ENCODE peak calls at places on chromosomes 16 and 17, in seven cellular contexts. One of them, this sample, is unnamed.
A peak's percentile ranks its signal among the peaks of the same experiment; 100 is the strongest.

GRCh38 chr17:28597606-28598383 is 1.0 kb downstream of the SPAG5 start:
- DNase-seq in K562: peak; percentile 26
- DNase-seq in SK-N-SH: no peak
- DNase-seq in T47D: no peak
- DNase-seq in HepG2: peak; percentile 17
- DNase-seq in GM12878: no peak
- DNase-seq in H1: no peak
- DNase-seq in this sample: no peak

GRCh38 chr17:81028506-81028858 is 6.5 kb upstream of the BAIAP2 start:
- DNase-seq in K562: no peak
- DNase-seq in SK-N-SH: peak; percentile 43
- DNase-seq in T47D: no peak
- DNase-seq in HepG2: no peak
- DNase-seq in GM12878: no peak
- DNase-seq in H1: no peak
- DNase-seq in this sample: no peak

GRCh38 chr17:77569846-77570564 is 388.5 kb upstream of the TNRC6C start:
- DNase-seq in K562: no peak
- DNase-seq in SK-N-SH: no peak
- DNase-seq in T47D: no peak
- DNase-seq in HepG2: no peak
- DNase-seq in GM12878: no peak
- DNase-seq in H1: no peak
- DNase-seq in this sample: no peak

GRCh38 chr16:87824991-87825841 is 44.1 kb downstream of the SLC7A5 start:
- DNase-seq in K562: no peak
- DNase-seq in SK-N-SH: no peak
- DNase-seq in T47D: no peak
- DNase-seq in HepG2: peak; percentile 63
- DNase-seq in GM12878: no peak
- DNase-seq in H1: no peak
- DNase-seq in this sample: no peak

GRCh38 chr17:81706757-81707624 is 3.8 kb downstream of the MRPL12 start:
- DNase-seq in K562: no peak
- DNase-seq in SK-N-SH: no peak
- DNase-seq in T47D: no peak
- DNase-seq in HepG2: no peak
- DNase-seq in GM12878: no peak
- DNase-seq in H1: no peak
- DNase-seq in this sample: no peak

GRCh38 chr17:77372444-77373297 is 231.9 kb downstream of the SEC14L1 start:
- DNase-seq in K562: peak; percentile 89
- DNase-seq in SK-N-SH: peak; percentile 98
- DNase-seq in T47D: no peak
- DNase-seq in HepG2: peak; percentile 94
- DNase-seq in GM12878: no peak
- DNase-seq in H1: peak; percentile 59
- DNase-seq in this sample: no peak

GRCh38 chr16:51968756-51969155 is 578.2 kb downstream of the TOX3 start:
- DNase-seq in K562: no peak
- DNase-seq in SK-N-SH: no peak
- DNase-seq in T47D: no peak
- DNase-seq in HepG2: no peak
- DNase-seq in GM12878: no peak
- DNase-seq in H1: no peak
- DNase-seq in this sample: no peak

GRCh38 chr16:12323007-12323699 is 346.6 kb downstream of the SNX29 start:
- DNase-seq in K562: no peak
- DNase-seq in SK-N-SH: no peak
- DNase-seq in T47D: no peak
- DNase-seq in HepG2: no peak
- DNase-seq in GM12878: peak; percentile 43
- DNase-seq in H1: no peak
- DNase-seq in this sample: no peak

GRCh38 chr17:82751171-82751570 is 694 bp upstream of the TBCD start:
- DNase-seq in K562: no peak
- DNase-seq in SK-N-SH: no peak
- DNase-seq in T47D: no peak
- DNase-seq in HepG2: no peak
- DNase-seq in GM12878: no peak
- DNase-seq in H1: no peak
- DNase-seq in this sample: no peak

GRCh38 chr16:31093132-31093703 is 1.4 kb downstream of the VKORC1 start:
- DNase-seq in K562: peak; percentile 81
- DNase-seq in SK-N-SH: peak; percentile 87
- DNase-seq in T47D: no peak
- DNase-seq in HepG2: peak; percentile 74
- DNase-seq in GM12878: no peak
- DNase-seq in H1: no peak
- DNase-seq in this sample: no peak

GRCh38 chr17:51703364-51704341 is 443.3 kb downstream of the UTP18 start:
- DNase-seq in K562: no peak
- DNase-seq in SK-N-SH: no peak
- DNase-seq in T47D: no peak
- DNase-seq in HepG2: no peak
- DNase-seq in GM12878: no peak
- DNase-seq in H1: no peak
- DNase-seq in this sample: no peak

GRCh38 chr16:28486266-28486665 is 5.6 kb downstream of the CLN3 start:
- DNase-seq in K562: no peak
- DNase-seq in SK-N-SH: no peak
- DNase-seq in T47D: no peak
- DNase-seq in HepG2: no peak
- DNase-seq in GM12878: no peak
- DNase-seq in H1: no peak
- DNase-seq in this sample: no peak

GRCh38 chr17:40498281-40499084 is 2.9 kb downstream of the TNS4 start:
- DNase-seq in K562: no peak
- DNase-seq in SK-N-SH: no peak
- DNase-seq in T47D: no peak
- DNase-seq in HepG2: no peak
- DNase-seq in GM12878: no peak
- DNase-seq in H1: no peak
- DNase-seq in this sample: no peak

GRCh38 chr17:73740370-73740769 is 96.1 kb upstream of the SDK2 start:
- DNase-seq in K562: no peak
- DNase-seq in SK-N-SH: no peak
- DNase-seq in T47D: no peak
- DNase-seq in HepG2: no peak
- DNase-seq in GM12878: no peak
- DNase-seq in H1: no peak
- DNase-seq in this sample: no peak

GRCh38 chr16:55138298-55138697 is 185.7 kb upstream of the IRX6 start:
- DNase-seq in K562: no peak
- DNase-seq in SK-N-SH: no peak
- DNase-seq in T47D: no peak
- DNase-seq in HepG2: peak; percentile 46
- DNase-seq in GM12878: no peak
- DNase-seq in H1: no peak
- DNase-seq in this sample: no peak

GRCh38 chr16:88560722-88561484 is 9.3 kb upstream of the ZC3H18 start:
- DNase-seq in K562: peak; percentile 77
- DNase-seq in SK-N-SH: no peak
- DNase-seq in T47D: no peak
- DNase-seq in HepG2: peak; percentile 44
- DNase-seq in GM12878: no peak
- DNase-seq in H1: no peak
- DNase-seq in this sample: no peak

GRCh38 chr16:81873843-81874752 is 95.0 kb downstream of the PLCG2 start:
- DNase-seq in K562: peak; percentile 65
- DNase-seq in SK-N-SH: peak; percentile 58
- DNase-seq in T47D: no peak
- DNase-seq in HepG2: peak; percentile 45
- DNase-seq in GM12878: no peak
- DNase-seq in H1: no peak
- DNase-seq in this sample: peak; percentile 57

GRCh38 chr17:74240637-74241036 is 27.3 kb downstream of the TTYH2 start:
- DNase-seq in K562: no peak
- DNase-seq in SK-N-SH: no peak
- DNase-seq in T47D: no peak
- DNase-seq in HepG2: no peak
- DNase-seq in GM12878: no peak
- DNase-seq in H1: no peak
- DNase-seq in this sample: no peak

GRCh38 chr17:74806334-74806733 is 30.2 kb upstream of the NAT9 start:
- DNase-seq in K562: no peak
- DNase-seq in SK-N-SH: no peak
- DNase-seq in T47D: no peak
- DNase-seq in HepG2: no peak
- DNase-seq in GM12878: no peak
- DNase-seq in H1: no peak
- DNase-seq in this sample: no peak

GRCh38 chr17:78736526-78737079 is 45.5 kb downstream of the CYTH1 start:
- DNase-seq in K562: peak; percentile 71
- DNase-seq in SK-N-SH: no peak
- DNase-seq in T47D: peak; percentile 82
- DNase-seq in HepG2: no peak
- DNase-seq in GM12878: no peak
- DNase-seq in H1: no peak
- DNase-seq in this sample: peak; percentile 90

GRCh38 chr16:56281256-56281805 is 90.0 kb downstream of the GNAO1 start:
- DNase-seq in K562: peak; percentile 49
- DNase-seq in SK-N-SH: peak; percentile 58
- DNase-seq in T47D: no peak
- DNase-seq in HepG2: peak; percentile 24
- DNase-seq in GM12878: no peak
- DNase-seq in H1: peak; percentile 91
- DNase-seq in this sample: no peak

GRCh38 chr17:81890447-81891302 is 711 bp downstream of the ALYREF start:
- DNase-seq in K562: peak; percentile 48
- DNase-seq in SK-N-SH: peak; percentile 76
- DNase-seq in T47D: no peak
- DNase-seq in HepG2: no peak
- DNase-seq in GM12878: no peak
- DNase-seq in H1: no peak
- DNase-seq in this sample: no peak

GRCh38 chr17:58324409-58325288 is 3.9 kb downstream of the TSPOAP1 start:
- DNase-seq in K562: no peak
- DNase-seq in SK-N-SH: peak; percentile 97
- DNase-seq in T47D: peak; percentile 71
- DNase-seq in HepG2: no peak
- DNase-seq in GM12878: no peak
- DNase-seq in H1: no peak
- DNase-seq in this sample: no peak
- TF ChIP-seq JUND in K562: no peak
- TF ChIP-seq JUND in SK-N-SH: no peak
- TF ChIP-seq JUND in T47D: no peak
- TF ChIP-seq JUND in HepG2: no peak
- TF ChIP-seq JUND in GM12878: peak; percentile 62
- TF ChIP-seq JUND in H1: no peak
- TF ChIP-seq JUND in this sample: no peak

GRCh38 chr17:47875011-47875471 is 21.0 kb upstream of the SP2 start:
- DNase-seq in K562: no peak
- DNase-seq in SK-N-SH: no peak
- DNase-seq in T47D: no peak
- DNase-seq in HepG2: no peak
- DNase-seq in GM12878: no peak
- DNase-seq in H1: no peak
- DNase-seq in this sample: no peak

GRCh38 chr17:47872019-47872650 is 21.2 kb upstream of the SP6 start:
- DNase-seq in K562: no peak
- DNase-seq in SK-N-SH: no peak
- DNase-seq in T47D: no peak
- DNase-seq in HepG2: no peak
- DNase-seq in GM12878: no peak
- DNase-seq in H1: no peak
- DNase-seq in this sample: no peak

GRCh38 chr17:47875586-47875985 is 20.4 kb upstream of the SP2 start:
- DNase-seq in K562: no peak
- DNase-seq in SK-N-SH: no peak
- DNase-seq in T47D: no peak
- DNase-seq in HepG2: no peak
- DNase-seq in GM12878: no peak
- DNase-seq in H1: no peak
- DNase-seq in this sample: no peak

GRCh38 chr17:47872651-47873161 is 21.7 kb upstream of the SP6 start:
- DNase-seq in K562: no peak
- DNase-seq in SK-N-SH: no peak
- DNase-seq in T47D: no peak
- DNase-seq in HepG2: no peak
- DNase-seq in GM12878: no peak
- DNase-seq in H1: no peak
- DNase-seq in this sample: no peak

GRCh38 chr17:47873200-47874090 is 22.5 kb upstream of the SP6 start:
- DNase-seq in K562: no peak
- DNase-seq in SK-N-SH: no peak
- DNase-seq in T47D: no peak
- DNase-seq in HepG2: no peak
- DNase-seq in GM12878: no peak
- DNase-seq in H1: no peak
- DNase-seq in this sample: no peak
- TF ChIP-seq JUND in K562: no peak
- TF ChIP-seq JUND in SK-N-SH: no peak
- TF ChIP-seq JUND in T47D: no peak
- TF ChIP-seq JUND in HepG2: no peak
- TF ChIP-seq JUND in GM12878: no peak
- TF ChIP-seq JUND in H1: no peak
- TF ChIP-seq JUND in this sample: no peak

DNA sequence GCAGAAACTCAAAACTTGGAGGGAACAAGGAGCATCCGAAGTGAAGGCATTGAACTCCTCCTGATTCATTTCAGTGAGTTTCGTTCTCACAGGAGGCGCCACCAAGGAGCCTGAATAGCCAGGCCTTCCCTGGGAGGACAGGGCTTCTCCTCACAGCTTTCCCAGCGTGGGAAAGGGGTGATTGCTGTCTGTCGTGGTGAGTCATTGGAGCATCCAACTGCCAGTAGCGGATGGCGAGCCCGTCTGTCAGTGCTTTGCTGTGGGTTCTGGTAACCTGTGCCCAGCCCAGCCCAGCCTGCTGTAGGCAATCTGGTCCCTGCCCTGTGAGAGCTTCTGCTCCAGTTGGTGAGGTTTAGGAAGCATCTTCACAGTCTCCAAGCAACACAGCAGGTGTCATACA is 28.3 kb downstream of the PLCD3 start:
- DNase-seq in K562: no peak
- DNase-seq in SK-N-SH: no peak
- DNase-seq in T47D: no peak
- DNase-seq in HepG2: no peak
- DNase-seq in GM12878: no peak
- DNase-seq in H1: no peak
- DNase-seq in this sample: no peak
- TF ChIP-seq JUND in K562: no peak
- TF ChIP-seq JUND in SK-N-SH: no peak
- TF ChIP-seq JUND in T47D: no peak
- TF ChIP-seq JUND in HepG2: no peak
- TF ChIP-seq JUND in GM12878: no peak
- TF ChIP-seq JUND in H1: no peak
- TF ChIP-seq JUND in this sample: no peak

DNA sequence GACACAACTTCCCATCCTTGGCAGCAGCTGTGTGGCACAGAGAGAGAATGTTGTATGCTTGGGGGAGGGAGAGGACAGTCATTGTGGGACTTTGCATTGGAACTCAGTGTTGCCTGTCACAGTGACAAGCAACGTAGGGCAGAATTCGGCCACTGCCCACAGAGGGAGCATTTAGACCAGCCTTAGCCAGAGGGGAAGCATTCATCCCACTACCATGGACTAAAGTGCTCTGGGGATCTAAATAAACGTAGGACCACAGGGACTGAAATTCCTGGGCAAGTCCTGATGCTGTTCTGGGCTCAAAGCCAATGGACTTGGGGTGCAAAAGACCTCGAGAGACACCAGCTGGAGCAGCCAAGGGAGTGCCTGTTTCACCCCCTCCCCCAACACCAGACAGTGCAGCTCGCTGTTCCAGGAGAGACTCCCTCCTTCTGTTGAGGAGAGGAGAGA is 44.9 kb downstream of the ABCA8 start:
- DNase-seq in K562: peak; percentile 3
- DNase-seq in SK-N-SH: no peak
- DNase-seq in T47D: no peak
- DNase-seq in HepG2: no peak
- DNase-seq in GM12878: no peak
- DNase-seq in H1: no peak
- DNase-seq in this sample: no peak
- TF ChIP-seq JUND in K562: no peak
- TF ChIP-seq JUND in SK-N-SH: no peak
- TF ChIP-seq JUND in T47D: no peak
- TF ChIP-seq JUND in HepG2: no peak
- TF ChIP-seq JUND in GM12878: no peak
- TF ChIP-seq JUND in H1: no peak
- TF ChIP-seq JUND in this sample: no peak

This sample was measured in HCT116.